ENCODE peak calls at places on chromosomes 11 and 22, in six cellular contexts. One of them, this sample, is unnamed.

GRCh38 chr11:75325713-75326438 is 25.6 kb downstream of the ARRB1 start:
- DNase-seq in pancreas: peak
- DNase-seq in Calu3: peak
- DNase-seq in mucosa of descending colon: peak
- DNase-seq in GM06990: no peak
- DNase-seq in tibial nerve: no peak
- DNase-seq in this sample: peak

GRCh38 chr22:25700996-25701815 is 40.8 kb upstream of the MYO18B start:
- DNase-seq in GM06990: no peak
- DNase-seq in tibial nerve: peak
- DNase-seq in mucosa of descending colon: no peak
- DNase-seq in Calu3: no peak
- DNase-seq in pancreas: no peak
- DNase-seq in this sample: no peak

GRCh38 chr11:65416341-65417185 is 6.0 kb upstream of the NEAT1 start:
- DNase-seq in GM06990: peak
- DNase-seq in mucosa of descending colon: peak
- DNase-seq in Calu3: peak
- DNase-seq in pancreas: peak
- DNase-seq in tibial nerve: peak
- DNase-seq in this sample: peak

GRCh38 chr22:37678372-37678771 is 2.9 kb downstream of the LGALS1 start:
- DNase-seq in tibial nerve: no peak
- DNase-seq in mucosa of descending colon: no peak
- DNase-seq in GM06990: no peak
- DNase-seq in pancreas: peak
- DNase-seq in Calu3: no peak
- DNase-seq in this sample: no peak

GRCh38 chr11:111860257-111860656 is 11.1 kb downstream of the ALG9 start:
- DNase-seq in Calu3: no peak
- DNase-seq in mucosa of descending colon: no peak
- DNase-seq in pancreas: no peak
- DNase-seq in GM06990: no peak
- DNase-seq in tibial nerve: no peak
- DNase-seq in this sample: no peak

GRCh38 chr11:61484541-61484940 is 24.0 kb upstream of the LRRC10B start:
- DNase-seq in mucosa of descending colon: no peak
- DNase-seq in pancreas: no peak
- DNase-seq in GM06990: no peak
- DNase-seq in tibial nerve: no peak
- DNase-seq in Calu3: no peak
- DNase-seq in this sample: peak

GRCh38 chr11:69409812-69410645 is 71.4 kb upstream of the LINC01488 start:
- DNase-seq in tibial nerve: no peak
- DNase-seq in GM06990: no peak
- DNase-seq in Calu3: no peak
- DNase-seq in pancreas: no peak
- DNase-seq in mucosa of descending colon: no peak
- DNase-seq in this sample: no peak

GRCh38 chr11:86360775-86361395 is 13.8 kb upstream of the CCDC81 start:
- DNase-seq in GM06990: no peak
- DNase-seq in tibial nerve: no peak
- DNase-seq in mucosa of descending colon: no peak
- DNase-seq in pancreas: no peak
- DNase-seq in Calu3: no peak
- DNase-seq in this sample: no peak

GRCh38 chr11:130737866-130738431 is 178.3 kb downstream of the SNX19 start:
- DNase-seq in Calu3: peak
- DNase-seq in tibial nerve: no peak
- DNase-seq in pancreas: no peak
- DNase-seq in mucosa of descending colon: peak
- DNase-seq in GM06990: no peak
- DNase-seq in this sample: no peak

GRCh38 chr11:803770-804598 is 1.0 kb downstream of the PIDD1 start:
- DNase-seq in Calu3: no peak
- DNase-seq in mucosa of descending colon: peak
- DNase-seq in tibial nerve: no peak
- DNase-seq in GM06990: no peak
- DNase-seq in pancreas: peak
- DNase-seq in this sample: no peak

GRCh38 chr11:210122-210802 is 2.8 kb downstream of the RIC8A start:
- DNase-seq in GM06990: no peak
- DNase-seq in pancreas: no peak
- DNase-seq in tibial nerve: no peak
- DNase-seq in Calu3: no peak
- DNase-seq in mucosa of descending colon: no peak
- DNase-seq in this sample: peak

GRCh38 chr22:44658371-44658953 is 43.5 kb upstream of the PRR5 start:
- DNase-seq in pancreas: no peak
- DNase-seq in GM06990: no peak
- DNase-seq in Calu3: no peak
- DNase-seq in tibial nerve: no peak
- DNase-seq in mucosa of descending colon: peak
- DNase-seq in this sample: peak

GRCh38 chr22:17398159-17398558 is 28.9 kb downstream of the CECR2 start:
- DNase-seq in pancreas: no peak
- DNase-seq in mucosa of descending colon: no peak
- DNase-seq in tibial nerve: no peak
- DNase-seq in GM06990: no peak
- DNase-seq in Calu3: no peak
- DNase-seq in this sample: no peak

GRCh38 chr22:36660931-36661330 is 42.6 kb downstream of the CACNG2 start:
- DNase-seq in Calu3: no peak
- DNase-seq in pancreas: no peak
- DNase-seq in mucosa of descending colon: no peak
- DNase-seq in GM06990: no peak
- DNase-seq in tibial nerve: no peak
- DNase-seq in this sample: no peak

GRCh38 chr22:26642465-26643367 is 14.7 kb upstream of the MIAT start:
- DNase-seq in mucosa of descending colon: peak
- DNase-seq in tibial nerve: no peak
- DNase-seq in GM06990: peak
- DNase-seq in Calu3: no peak
- DNase-seq in pancreas: no peak
- DNase-seq in this sample: no peak

GRCh38 chr22:49405590-49405989 is 422.1 kb downstream of the BRD1 start:
- DNase-seq in Calu3: no peak
- DNase-seq in tibial nerve: no peak
- DNase-seq in mucosa of descending colon: no peak
- DNase-seq in GM06990: no peak
- DNase-seq in pancreas: no peak
- DNase-seq in this sample: no peak

GRCh38 chr11:27231519-27231918 is 131.5 kb downstream of the CCDC34 start:
- DNase-seq in Calu3: no peak
- DNase-seq in tibial nerve: no peak
- DNase-seq in GM06990: no peak
- DNase-seq in pancreas: no peak
- DNase-seq in mucosa of descending colon: no peak
- DNase-seq in this sample: no peak

GRCh38 chr22:17077255-17077654 is 7.5 kb upstream of the IL17RA start:
- DNase-seq in Calu3: no peak
- DNase-seq in pancreas: no peak
- DNase-seq in GM06990: no peak
- DNase-seq in tibial nerve: no peak
- DNase-seq in mucosa of descending colon: no peak
- DNase-seq in this sample: no peak

GRCh38 chr22:48089601-48090331 is 1327.3 kb downstream of the TBC1D22A start:
- DNase-seq in GM06990: no peak
- DNase-seq in tibial nerve: peak
- DNase-seq in Calu3: no peak
- DNase-seq in pancreas: no peak
- DNase-seq in mucosa of descending colon: no peak
- DNase-seq in this sample: peak

GRCh38 chr11:11117730-11118129 is 235.3 kb downstream of the CSNK2A3 start:
- DNase-seq in pancreas: no peak
- DNase-seq in tibial nerve: no peak
- DNase-seq in Calu3: no peak
- DNase-seq in mucosa of descending colon: no peak
- DNase-seq in GM06990: no peak
- DNase-seq in this sample: no peak

GRCh38 chr11:114397349-114397982 is 2.8 kb downstream of the C11orf71 start:
- DNase-seq in tibial nerve: no peak
- DNase-seq in Calu3: no peak
- DNase-seq in GM06990: no peak
- DNase-seq in pancreas: no peak
- DNase-seq in mucosa of descending colon: no peak
- DNase-seq in this sample: no peak

GRCh38 chr22:37211075-37211852 is 1.0 kb downstream of the SSTR3 start:
- DNase-seq in Calu3: no peak
- DNase-seq in pancreas: no peak
- DNase-seq in tibial nerve: no peak
- DNase-seq in mucosa of descending colon: no peak
- DNase-seq in GM06990: no peak
- DNase-seq in this sample: peak

GRCh38 chr22:19974233-19974861 is 32.7 kb upstream of the TXNRD2 start:
- DNase-seq in pancreas: no peak
- DNase-seq in tibial nerve: no peak
- DNase-seq in Calu3: peak
- DNase-seq in GM06990: no peak
- DNase-seq in mucosa of descending colon: peak
- DNase-seq in this sample: no peak

GRCh38 chr11:76701701-76702100 is 31.2 kb upstream of the LRRC32 start:
- DNase-seq in Calu3: no peak
- DNase-seq in tibial nerve: no peak
- DNase-seq in mucosa of descending colon: no peak
- DNase-seq in GM06990: no peak
- DNase-seq in pancreas: no peak
- DNase-seq in this sample: no peak

DNA sequence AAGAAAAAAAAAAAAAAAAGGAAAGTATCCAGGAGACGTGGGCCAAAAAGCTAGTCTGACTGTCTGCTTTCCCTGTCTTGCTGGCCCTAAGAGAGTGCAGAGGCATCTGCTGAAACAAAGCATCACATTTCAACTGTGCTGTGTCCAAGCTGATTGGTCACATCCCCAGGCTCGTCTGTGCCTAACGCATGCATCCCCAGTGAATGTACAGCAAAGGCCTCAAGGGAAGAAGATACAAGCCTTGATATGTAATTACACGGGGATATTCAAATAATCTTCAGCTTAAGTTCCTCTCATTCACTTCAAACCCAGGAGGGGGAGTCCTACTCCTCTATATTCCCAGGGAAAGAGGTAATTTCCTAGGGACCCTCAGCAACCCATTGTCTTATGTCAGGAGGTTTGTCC is 5.4 kb upstream of the SORL1 start:
- DNase-seq in Calu3: no peak
- DNase-seq in pancreas: no peak
- DNase-seq in tibial nerve: no peak
- DNase-seq in GM06990: no peak
- DNase-seq in mucosa of descending colon: no peak
- DNase-seq in this sample: no peak
- TF ChIP-seq CTCF in Calu3: no peak
- TF ChIP-seq CTCF in pancreas: no peak
- TF ChIP-seq CTCF in tibial nerve: no peak
- TF ChIP-seq CTCF in GM06990: no peak
- TF ChIP-seq CTCF in mucosa of descending colon: no peak
- TF ChIP-seq CTCF in this sample: peak

GRCh38 chr22:23384899-23385298 is 195.2 kb downstream of the IGLL1 start:
- DNase-seq in GM06990: no peak
- DNase-seq in mucosa of descending colon: no peak
- DNase-seq in Calu3: no peak
- DNase-seq in pancreas: no peak
- DNase-seq in tibial nerve: no peak
- DNase-seq in this sample: no peak

GRCh38 chr22:23385301-23386244 is 194.5 kb downstream of the IGLL1 start:
- DNase-seq in GM06990: peak
- DNase-seq in tibial nerve: peak
- DNase-seq in Calu3: peak
- DNase-seq in mucosa of descending colon: peak
- DNase-seq in pancreas: peak
- DNase-seq in this sample: peak

GRCh38 chr22:23387827-23388491 is 192.1 kb downstream of the IGLL1 start:
- DNase-seq in tibial nerve: no peak
- DNase-seq in mucosa of descending colon: no peak
- DNase-seq in Calu3: no peak
- DNase-seq in GM06990: no peak
- DNase-seq in pancreas: no peak
- DNase-seq in this sample: peak

GRCh38 chr22:23386822-23387580 is 193.1 kb downstream of the IGLL1 start:
- DNase-seq in tibial nerve: no peak
- DNase-seq in mucosa of descending colon: no peak
- DNase-seq in GM06990: no peak
- DNase-seq in Calu3: no peak
- DNase-seq in pancreas: peak
- DNase-seq in this sample: peak

DNA sequence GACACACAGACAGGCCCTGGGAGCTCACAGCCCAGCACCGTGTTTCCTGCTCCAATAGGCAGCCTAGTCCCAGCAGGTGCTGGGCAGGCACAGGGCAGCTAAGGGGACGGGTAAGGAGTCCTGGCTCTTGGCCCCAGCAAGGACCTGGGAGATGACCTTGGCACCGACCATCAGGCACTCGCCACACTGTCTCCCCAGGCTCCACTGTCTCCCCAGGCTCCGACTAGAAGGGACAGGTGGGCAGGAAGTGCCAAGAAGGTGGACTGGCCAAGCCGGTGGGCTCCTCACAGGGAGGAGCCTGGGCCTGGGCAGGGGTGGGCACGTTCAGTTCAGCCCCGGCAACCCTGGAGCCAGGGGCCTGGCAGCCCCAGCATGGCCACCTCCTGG is 193.9 kb downstream of the IGLL1 start:
- DNase-seq in mucosa of descending colon: no peak
- DNase-seq in tibial nerve: no peak
- DNase-seq in GM06990: no peak
- DNase-seq in Calu3: no peak
- DNase-seq in pancreas: peak
- DNase-seq in this sample: no peak
- TF ChIP-seq CTCF in mucosa of descending colon: no peak
- TF ChIP-seq CTCF in tibial nerve: no peak
- TF ChIP-seq CTCF in GM06990: no peak
- TF ChIP-seq CTCF in Calu3: no peak
- TF ChIP-seq CTCF in pancreas: no peak
- TF ChIP-seq CTCF in this sample: peak

DNA sequence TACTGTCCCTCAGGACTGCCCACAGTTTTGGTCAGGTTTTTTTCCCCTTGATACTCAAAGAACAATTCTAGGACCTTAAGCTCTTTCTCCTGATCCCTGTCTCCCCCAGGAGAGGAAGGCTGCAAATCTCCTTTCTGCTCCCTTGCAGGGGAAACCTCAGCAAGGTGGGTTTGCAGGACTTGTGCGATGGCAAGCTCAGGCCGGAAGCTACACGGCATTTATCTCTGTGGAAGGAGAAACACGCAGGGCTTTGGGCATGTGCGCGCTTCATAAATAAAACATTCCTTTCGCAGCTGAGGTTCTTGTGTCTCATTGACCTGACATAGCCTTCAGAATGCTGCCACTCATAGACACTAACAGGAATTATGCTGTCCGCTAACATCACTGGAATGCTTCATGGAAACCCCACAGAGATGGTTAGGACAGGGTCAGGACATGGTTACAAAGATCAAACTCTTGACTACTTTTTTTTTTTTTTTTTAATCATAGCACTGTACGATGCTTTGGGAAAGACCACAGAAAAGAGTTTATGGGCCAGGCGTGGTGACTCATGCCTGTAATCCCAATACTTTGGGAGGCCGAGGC is 42.6 kb downstream of the SLN start:
- DNase-seq in Calu3: no peak
- DNase-seq in tibial nerve: no peak
- DNase-seq in pancreas: no peak
- DNase-seq in GM06990: no peak
- DNase-seq in mucosa of descending colon: no peak
- DNase-seq in this sample: no peak
- TF ChIP-seq CTCF in Calu3: no peak
- TF ChIP-seq CTCF in tibial nerve: no peak
- TF ChIP-seq CTCF in pancreas: no peak
- TF ChIP-seq CTCF in GM06990: no peak
- TF ChIP-seq CTCF in mucosa of descending colon: no peak
- TF ChIP-seq CTCF in this sample: no peak

GRCh38 chr22:29765905-29766631 is 739 bp downstream of the ZMAT5 start:
- DNase-seq in Calu3: no peak
- DNase-seq in GM06990: no peak
- DNase-seq in mucosa of descending colon: no peak
- DNase-seq in pancreas: peak
- DNase-seq in tibial nerve: no peak
- DNase-seq in this sample: no peak
- TF ChIP-seq CTCF in Calu3: no peak
- TF ChIP-seq CTCF in GM06990: no peak
- TF ChIP-seq CTCF in mucosa of descending colon: no peak
- TF ChIP-seq CTCF in pancreas: no peak
- TF ChIP-seq CTCF in tibial nerve: no peak
- TF ChIP-seq CTCF in this sample: no peak

This sample was measured in upper lobe of right lung.